ENCODE peak calls at places on chromosomes 16 and 17, in eight cellular contexts. U, T, P, L, Z, O, S and R are unnamed samples.
A peak's percentile ranks its signal among the peaks of the same experiment; 100 is the strongest.

GRCh38 chr16:89187337-89188063 is 12.8 kb downstream of the SLC22A31 start:
- DNase-seq in L (no peak), Z (no peak), P (no peak), O (no peak), T (no peak), S (no peak), U (no peak), R (no peak)

GRCh38 chr17:58153046-58153445 is 4.9 kb downstream of the OR4D1 start:
- DNase-seq in S (no peak), P (no peak), Z (no peak), U (no peak), O (peak; percentile 66), L (no peak), T (peak; percentile 6), R (no peak)

GRCh38 chr17:30524847-30525246 is 47.6 kb downstream of the GOSR1 start:
- DNase-seq in P (peak; percentile 10), Z (no peak), O (no peak), L (peak; percentile 71), U (no peak), S (no peak), T (no peak), R (peak; percentile 49)

GRCh38 chr17:29733151-29733550 is 110.4 kb upstream of the CORO6 start:
- DNase-seq in T (no peak), S (no peak), P (no peak), U (no peak), O (no peak), Z (no peak), L (peak; percentile 57), R (no peak)

GRCh38 chr16:78249056-78249455 is 149.6 kb downstream of the WWOX start:
- DNase-seq in T (no peak), Z (peak; percentile 74), S (no peak), U (no peak), O (peak; percentile 52), L (no peak), P (no peak), R (no peak)

GRCh38 chr16:2039286-2040030 is 8.2 kb downstream of the NTHL1 start:
- DNase-seq in O (peak; percentile 80), S (no peak), U (no peak), T (no peak), L (peak; percentile 96), P (peak; percentile 81), Z (no peak), R (peak; percentile 89)

GRCh38 chr17:73397278-73397826 is 85.6 kb upstream of the CDC42EP4 start:
- DNase-seq in P (no peak), O (no peak), U (no peak), L (no peak), T (no peak), Z (no peak), S (no peak), R (no peak)

GRCh38 chr17:57999496-58000017 is 7.5 kb downstream of the SRSF1 start:
- DNase-seq in L (peak; percentile 74), U (no peak), P (peak; percentile 57), Z (peak; percentile 78), T (no peak), O (no peak), S (no peak), R (peak; percentile 54)

GRCh38 chr17:16987001-16987829 is 15.3 kb upstream of the TNFRSF13B start:
- DNase-seq in Z (no peak), O (peak; percentile 45), S (no peak), T (no peak), U (no peak), P (no peak), L (no peak), R (no peak)

GRCh38 chr17:57902800-57903759 is 52.1 kb downstream of the CUEDC1 start:
- DNase-seq in P (no peak), O (peak; percentile 87), S (peak; percentile 55), T (no peak), Z (peak; percentile 60), L (peak; percentile 91), U (peak; percentile 65), R (peak; percentile 94)

GRCh38 chr17:52419256-52419655 is 260.7 kb upstream of the CA10 start:
- DNase-seq in O (no peak), P (no peak), U (no peak), Z (no peak), S (no peak), L (no peak), T (no peak), R (no peak)

GRCh38 chr16:69131749-69132423 is 502 bp downstream of the CHTF8 start:
- DNase-seq in T (peak; percentile 65), L (peak; percentile 77), U (peak; percentile 89), Z (peak; percentile 73), S (peak; percentile 76), P (peak; percentile 48), O (peak; percentile 83), R (peak; percentile 94)

GRCh38 chr16:49520684-49521083 is 147.1 kb downstream of the C16orf78 start:
- DNase-seq in O (no peak), P (no peak), L (no peak), S (no peak), Z (no peak), T (no peak), U (no peak), R (no peak)

GRCh38 chr17:74008196-74008595 is 195.3 kb upstream of the RPL38 start:
- DNase-seq in U (no peak), T (peak; percentile 9), O (no peak), Z (peak; percentile 69), L (no peak), P (no peak), S (no peak), R (peak; percentile 20)

GRCh38 chr16:85395207-85395912 is 217.8 kb upstream of the GSE1 start:
- DNase-seq in Z (peak; percentile 80), L (peak; percentile 99), P (peak; percentile 96), U (no peak), T (no peak), S (no peak), O (peak; percentile 61), R (peak; percentile 99)